ENCODE peak calls at places on chromosomes 12 and 14, in nine cellular contexts. One of them, this sample, is unnamed.

GRCh38 chr14:51852541-51852940 is 7.9 kb upstream of the GNG2 start:
- DNase-seq in NCI-H2081: no peak
- DNase-seq in HFF-Myc: no peak
- DNase-seq in WERI-Rb-1: no peak
- DNase-seq in keratinocyte: no peak
- DNase-seq in endothelial cell: no peak
- DNase-seq in Calu3: no peak
- DNase-seq in NCI-H2171 treated with DMSO at 0.1 percent for 48 hours: no peak
- DNase-seq in GM23338: no peak
- DNase-seq in this sample: no peak

GRCh38 chr14:34003052-34003668 is 52.3 kb upstream of the EGLN3 start:
- DNase-seq in Calu3: no peak
- DNase-seq in endothelial cell: no peak
- DNase-seq in NCI-H2171 treated with DMSO at 0.1 percent for 48 hours: no peak
- DNase-seq in NCI-H2081: no peak
- DNase-seq in HFF-Myc: no peak
- DNase-seq in keratinocyte: no peak
- DNase-seq in WERI-Rb-1: no peak
- DNase-seq in GM23338: no peak
- DNase-seq in this sample: no peak

GRCh38 chr14:33647385-33647786 is 303.5 kb downstream of the EGLN3 start:
- DNase-seq in NCI-H2081: no peak
- DNase-seq in Calu3: no peak
- DNase-seq in GM23338: no peak
- DNase-seq in keratinocyte: peak; percentile 62
- DNase-seq in HFF-Myc: peak; percentile 95
- DNase-seq in WERI-Rb-1: no peak
- DNase-seq in endothelial cell: no peak
- DNase-seq in NCI-H2171 treated with DMSO at 0.1 percent for 48 hours: no peak
- DNase-seq in this sample: no peak

GRCh38 chr12:31641509-31642090 is 17.9 kb upstream of the ETFBKMT start:
- DNase-seq in NCI-H2081: no peak
- DNase-seq in GM23338: no peak
- DNase-seq in Calu3: no peak
- DNase-seq in endothelial cell: no peak
- DNase-seq in NCI-H2171 treated with DMSO at 0.1 percent for 48 hours: no peak
- DNase-seq in keratinocyte: no peak
- DNase-seq in HFF-Myc: no peak
- DNase-seq in WERI-Rb-1: no peak
- DNase-seq in this sample: no peak

GRCh38 chr12:78002878-78003277 is 172.2 kb downstream of the NAV3 start:
- DNase-seq in endothelial cell: no peak
- DNase-seq in GM23338: no peak
- DNase-seq in keratinocyte: no peak
- DNase-seq in Calu3: no peak
- DNase-seq in WERI-Rb-1: no peak
- DNase-seq in HFF-Myc: no peak
- DNase-seq in NCI-H2171 treated with DMSO at 0.1 percent for 48 hours: peak; percentile 41
- DNase-seq in NCI-H2081: peak; percentile 55
- DNase-seq in this sample: no peak

GRCh38 chr12:120104924-120105323 is 11.6 kb downstream of the RAB35 start:
- DNase-seq in HFF-Myc: no peak
- DNase-seq in WERI-Rb-1: no peak
- DNase-seq in GM23338: no peak
- DNase-seq in Calu3: no peak
- DNase-seq in NCI-H2171 treated with DMSO at 0.1 percent for 48 hours: no peak
- DNase-seq in NCI-H2081: no peak
- DNase-seq in keratinocyte: no peak
- DNase-seq in endothelial cell: no peak
- DNase-seq in this sample: no peak

GRCh38 chr12:31682136-31682962 is 22.9 kb downstream of the ETFBKMT start:
- DNase-seq in NCI-H2171 treated with DMSO at 0.1 percent for 48 hours: peak; percentile 78
- DNase-seq in GM23338: peak; percentile 97
- DNase-seq in WERI-Rb-1: peak; percentile 64
- DNase-seq in NCI-H2081: peak; percentile 90
- DNase-seq in keratinocyte: peak; percentile 38
- DNase-seq in HFF-Myc: peak; percentile 81
- DNase-seq in Calu3: peak; percentile 81
- DNase-seq in endothelial cell: peak; percentile 68
- DNase-seq in this sample: peak; percentile 74

GRCh38 chr12:19872745-19873144 is 433.5 kb downstream of the AEBP2 start:
- DNase-seq in endothelial cell: no peak
- DNase-seq in WERI-Rb-1: no peak
- DNase-seq in GM23338: no peak
- DNase-seq in HFF-Myc: no peak
- DNase-seq in NCI-H2171 treated with DMSO at 0.1 percent for 48 hours: no peak
- DNase-seq in keratinocyte: no peak
- DNase-seq in Calu3: no peak
- DNase-seq in NCI-H2081: peak; percentile 5
- DNase-seq in this sample: no peak

GRCh38 chr14:72420749-72421452 is 473.0 kb downstream of the DPF3 start:
- DNase-seq in NCI-H2081: peak; percentile 22
- DNase-seq in WERI-Rb-1: peak; percentile 84
- DNase-seq in GM23338: peak; percentile 90
- DNase-seq in HFF-Myc: peak; percentile 25
- DNase-seq in keratinocyte: no peak
- DNase-seq in NCI-H2171 treated with DMSO at 0.1 percent for 48 hours: peak; percentile 62
- DNase-seq in Calu3: peak; percentile 84
- DNase-seq in endothelial cell: peak; percentile 96
- DNase-seq in this sample: peak; percentile 82

GRCh38 chr12:130966443-130967030 is 12.8 kb downstream of the ADGRD1 start:
- DNase-seq in HFF-Myc: no peak
- DNase-seq in endothelial cell: no peak
- DNase-seq in NCI-H2081: no peak
- DNase-seq in keratinocyte: no peak
- DNase-seq in NCI-H2171 treated with DMSO at 0.1 percent for 48 hours: no peak
- DNase-seq in Calu3: no peak
- DNase-seq in GM23338: no peak
- DNase-seq in WERI-Rb-1: no peak
- DNase-seq in this sample: no peak

GRCh38 chr12:75705749-75706719 is 194.6 kb upstream of the KRR1 start:
- DNase-seq in HFF-Myc: peak; percentile 95
- DNase-seq in NCI-H2081: no peak
- DNase-seq in Calu3: no peak
- DNase-seq in WERI-Rb-1: no peak
- DNase-seq in keratinocyte: no peak
- DNase-seq in GM23338: no peak
- DNase-seq in NCI-H2171 treated with DMSO at 0.1 percent for 48 hours: no peak
- DNase-seq in endothelial cell: peak; percentile 14
- DNase-seq in this sample: no peak

GRCh38 chr14:69586420-69586819 is 11.7 kb upstream of the CCDC177 start:
- DNase-seq in Calu3: no peak
- DNase-seq in NCI-H2081: no peak
- DNase-seq in HFF-Myc: no peak
- DNase-seq in WERI-Rb-1: no peak
- DNase-seq in keratinocyte: no peak
- DNase-seq in GM23338: no peak
- DNase-seq in NCI-H2171 treated with DMSO at 0.1 percent for 48 hours: no peak
- DNase-seq in endothelial cell: no peak
- DNase-seq in this sample: no peak

GRCh38 chr12:63838411-63838810 is 6.1 kb upstream of the SRGAP1 start:
- DNase-seq in keratinocyte: no peak
- DNase-seq in GM23338: no peak
- DNase-seq in endothelial cell: no peak
- DNase-seq in NCI-H2081: no peak
- DNase-seq in NCI-H2171 treated with DMSO at 0.1 percent for 48 hours: no peak
- DNase-seq in Calu3: no peak
- DNase-seq in WERI-Rb-1: no peak
- DNase-seq in HFF-Myc: no peak
- DNase-seq in this sample: no peak

GRCh38 chr14:68785817-68786490 is 6.9 kb downstream of the ZFP36L1 start:
- DNase-seq in NCI-H2081: no peak
- DNase-seq in Calu3: no peak
- DNase-seq in NCI-H2171 treated with DMSO at 0.1 percent for 48 hours: no peak
- DNase-seq in HFF-Myc: no peak
- DNase-seq in endothelial cell: no peak
- DNase-seq in keratinocyte: no peak
- DNase-seq in GM23338: peak; percentile 24
- DNase-seq in WERI-Rb-1: no peak
- DNase-seq in this sample: peak; percentile 4

GRCh38 chr14:38238332-38238731 is 17.6 kb downstream of the CLEC14A start:
- DNase-seq in GM23338: no peak
- DNase-seq in Calu3: no peak
- DNase-seq in HFF-Myc: no peak
- DNase-seq in endothelial cell: no peak
- DNase-seq in NCI-H2171 treated with DMSO at 0.1 percent for 48 hours: no peak
- DNase-seq in WERI-Rb-1: no peak
- DNase-seq in keratinocyte: no peak
- DNase-seq in NCI-H2081: no peak
- DNase-seq in this sample: no peak

GRCh38 chr14:66709292-66709691 is 201.3 kb downstream of the GPHN start:
- DNase-seq in NCI-H2171 treated with DMSO at 0.1 percent for 48 hours: no peak
- DNase-seq in endothelial cell: no peak
- DNase-seq in keratinocyte: no peak
- DNase-seq in NCI-H2081: no peak
- DNase-seq in HFF-Myc: peak; percentile 2
- DNase-seq in WERI-Rb-1: no peak
- DNase-seq in Calu3: no peak
- DNase-seq in GM23338: no peak
- DNase-seq in this sample: no peak

GRCh38 chr12:26678697-26679660 is 154.0 kb downstream of the ITPR2 start:
- DNase-seq in HFF-Myc: no peak
- DNase-seq in Calu3: no peak
- DNase-seq in NCI-H2081: peak; percentile 9
- DNase-seq in endothelial cell: no peak
- DNase-seq in keratinocyte: no peak
- DNase-seq in WERI-Rb-1: no peak
- DNase-seq in GM23338: peak; percentile 60
- DNase-seq in NCI-H2171 treated with DMSO at 0.1 percent for 48 hours: no peak
- DNase-seq in this sample: no peak

GRCh38 chr14:32938719-32939253 is at the start of gene NPAS3:
- DNase-seq in NCI-H2081: peak; percentile 21
- DNase-seq in HFF-Myc: no peak
- DNase-seq in Calu3: no peak
- DNase-seq in GM23338: peak; percentile 30
- DNase-seq in keratinocyte: no peak
- DNase-seq in endothelial cell: peak; percentile 46
- DNase-seq in WERI-Rb-1: no peak
- DNase-seq in NCI-H2171 treated with DMSO at 0.1 percent for 48 hours: no peak
- DNase-seq in this sample: peak; percentile 73

This sample was measured in D341Med.